ENCODE peak calls at places on chromosomes 7 and 10, in nine cellular contexts. H is left ventricle myocardium inferior; O is heart left ventricle; C is cardiac muscle cell; B is colonic mucosa; E is lower leg skin; P is foreskin fibroblast; Y is CD8-positive, alpha-beta T cell; V is tibial artery. M is an unnamed sample.

GRCh38 chr7:16836481-16836880 is 31.7 kb upstream of the AGR2 start:
- DNase-seq in P (no peak), Y (no peak), C (no peak), B (no peak), O (no peak), E (no peak), H (no peak), V (no peak), M (no peak)

GRCh38 chr7:44969701-44970494 is 8.9 kb downstream of the MYO1G start:
- DNase-seq in V (no peak), C (no peak), O (no peak), H (no peak), E (no peak), P (no peak), B (no peak), Y (no peak), M (no peak)

GRCh38 chr7:122416316-122416925 is 111.9 kb upstream of the FEZF1 start:
- DNase-seq in C (no peak), V (no peak), P (no peak), E (no peak), B (no peak), H (no peak), Y (no peak), O (no peak), M (peak)

GRCh38 chr10:29590598-29591415 is 44.0 kb downstream of the SVIL start:
- DNase-seq in E (no peak), O (no peak), B (peak), V (no peak), P (peak), C (peak), H (no peak), Y (no peak), M (peak)

GRCh38 chr10:4947635-4948596 is 15.3 kb upstream of the AKR1C1 start:
- DNase-seq in V (peak), E (no peak), Y (no peak), C (peak), O (peak), H (no peak), B (no peak), P (peak), M (peak)

GRCh38 chr10:761376-761775 is 71.9 kb upstream of the DIP2C start:
- DNase-seq in B (no peak), Y (no peak), O (no peak), V (no peak), E (no peak), C (no peak), P (no peak), H (no peak), M (no peak)

GRCh38 chr10:73591935-73592699 is 975 bp upstream of the USP54 start:
- DNase-seq in O (peak), E (no peak), H (peak), P (peak), C (peak), B (peak), V (peak), Y (no peak), M (peak)

GRCh38 chr7:33596694-33597093 is 308.6 kb upstream of the BMPER start:
- DNase-seq in H (no peak), C (peak), O (no peak), V (no peak), E (no peak), P (no peak), B (no peak), Y (no peak), M (peak)

GRCh38 chr7:30896783-30897617 is 14.7 kb upstream of the AQP1 start:
- DNase-seq in C (peak), V (no peak), P (no peak), H (no peak), E (no peak), O (no peak), Y (no peak), B (peak), M (peak)

GRCh38 chr10:116691544-116692126 is 50.7 kb downstream of the HSPA12A start:
- DNase-seq in C (peak), E (no peak), V (no peak), B (no peak), H (peak), O (no peak), P (no peak), Y (no peak), M (no peak)

GRCh38 chr7:10237306-10237705 is 736.4 kb upstream of the PHF14 start:
- DNase-seq in H (no peak), V (no peak), B (no peak), C (peak), E (no peak), P (no peak), O (peak), Y (no peak), M (peak)

GRCh38 chr7:124603066-124603465 is 162.5 kb downstream of the GPR37 start:
- DNase-seq in Y (no peak), V (no peak), P (peak), C (no peak), O (no peak), E (no peak), H (no peak), B (no peak), M (no peak)

GRCh38 chr7:155449008-155449879 is 8.7 kb upstream of the EN2 start:
- DNase-seq in C (no peak), O (no peak), Y (no peak), P (no peak), H (no peak), V (no peak), B (no peak), E (no peak), M (no peak)

GRCh38 chr7:16804674-16805439 is at the start of gene AGR2:
- DNase-seq in H (no peak), P (no peak), C (no peak), E (peak), Y (no peak), B (peak), O (no peak), V (no peak), M (no peak)

GRCh38 chr7:94941844-94942632 is 34.6 kb downstream of the PPP1R9A start:
- DNase-seq in E (no peak), C (no peak), B (no peak), H (no peak), V (no peak), O (no peak), Y (no peak), P (no peak), M (no peak)

GRCh38 chr7:52647046-52647445 is 388.4 kb upstream of the POM121L12 start:
- DNase-seq in H (no peak), E (no peak), C (no peak), P (no peak), O (no peak), V (no peak), Y (no peak), B (no peak), M (no peak)

GRCh38 chr10:33334170-33334838 is at the start of gene NRP1:
- DNase-seq in B (peak), H (peak), Y (no peak), V (peak), C (peak), E (no peak), P (no peak), O (peak), M (no peak)

GRCh38 chr7:33130184-33130583 is 820 bp downstream of the BBS9 start:
- DNase-seq in O (no peak), V (no peak), P (peak), H (no peak), B (no peak), E (no peak), Y (no peak), C (peak), M (peak)

GRCh38 chr7:124250297-124251034 is 217.6 kb upstream of the TMEM229A start:
- DNase-seq in Y (no peak), C (no peak), P (no peak), E (no peak), H (no peak), O (no peak), V (no peak), B (no peak), M (no peak)

GRCh38 chr10:110524864-110525242 is 27.1 kb downstream of the DUSP5 start:
- DNase-seq in H (no peak), P (peak), E (no peak), Y (no peak), V (no peak), O (no peak), B (no peak), C (no peak), M (peak)

GRCh38 chr7:118232837-118233236 is 8.3 kb downstream of the ANKRD7 start:
- DNase-seq in V (no peak), Y (no peak), B (no peak), E (no peak), C (no peak), O (no peak), H (no peak), P (no peak), M (no peak)

GRCh38 chr7:100423315-100423714 is 5.2 kb downstream of the ZCWPW1 start:
- DNase-seq in E (no peak), P (no peak), V (no peak), H (no peak), Y (no peak), B (no peak), O (no peak), C (no peak), M (no peak)

GRCh38 chr7:18459439-18459838 is 36.1 kb upstream of the HDAC9 start:
- DNase-seq in Y (no peak), O (no peak), V (no peak), H (no peak), C (no peak), P (no peak), E (no peak), B (no peak), M (no peak)

GRCh38 chr10:69965086-69965485 is 87.6 kb upstream of the MACROH2A2 start:
- DNase-seq in V (no peak), O (no peak), B (peak), E (no peak), C (no peak), H (no peak), Y (no peak), P (no peak), M (no peak)

GRCh38 chr10:69965919-69966662 is 86.6 kb upstream of the MACROH2A2 start:
- DNase-seq in V (no peak), C (peak), P (peak), B (peak), E (no peak), Y (no peak), H (no peak), O (no peak), M (peak)

GRCh38 chr10:69969961-69970360 is 82.7 kb upstream of the MACROH2A2 start:
- DNase-seq in P (no peak), Y (no peak), E (no peak), C (no peak), O (no peak), B (no peak), V (no peak), H (no peak), M (no peak)

GRCh38 chr10:69972951-69973350 is 79.7 kb upstream of the MACROH2A2 start:
- DNase-seq in B (no peak), H (no peak), O (no peak), V (no peak), C (no peak), E (no peak), Y (no peak), P (peak), M (no peak)

GRCh38 chr10:69968830-69969229 is 83.8 kb upstream of the MACROH2A2 start:
- DNase-seq in B (no peak), E (no peak), P (peak), O (no peak), C (no peak), H (no peak), V (no peak), Y (no peak), M (peak)
- TF ChIP-seq CTCF in B (no peak), E (no peak), P (peak), O (no peak), C (no peak), H (no peak), V (no peak), Y (no peak), M (no peak)

DNA sequence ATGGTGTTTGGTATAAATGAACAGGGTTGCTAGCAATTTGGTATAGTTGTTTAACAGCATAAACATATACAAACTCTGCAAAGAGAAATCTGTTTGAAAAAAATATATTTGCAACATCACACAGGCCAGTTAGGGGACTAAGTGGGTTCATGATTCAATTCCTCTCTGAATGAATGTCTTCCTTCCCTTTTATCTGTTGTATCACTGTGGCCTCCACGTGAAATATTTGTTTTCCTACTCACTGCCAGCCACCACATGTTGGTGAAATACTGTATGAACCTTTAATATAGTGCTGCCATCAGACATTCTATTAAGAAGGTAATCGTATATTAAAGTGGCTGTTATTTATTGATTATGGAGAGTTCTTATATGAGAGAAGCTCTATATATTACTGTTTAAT is 157.0 kb downstream of the ARID5B start:
- DNase-seq in H (no peak), P (peak), Y (no peak), B (no peak), V (no peak), C (no peak), O (no peak), E (no peak), M (no peak)
- H3K4me3 ChIP-seq in H (peak), P (peak), Y (no peak), B (no peak), V (peak), C (no peak), O (no peak), E (no peak), M (no peak)

DNA sequence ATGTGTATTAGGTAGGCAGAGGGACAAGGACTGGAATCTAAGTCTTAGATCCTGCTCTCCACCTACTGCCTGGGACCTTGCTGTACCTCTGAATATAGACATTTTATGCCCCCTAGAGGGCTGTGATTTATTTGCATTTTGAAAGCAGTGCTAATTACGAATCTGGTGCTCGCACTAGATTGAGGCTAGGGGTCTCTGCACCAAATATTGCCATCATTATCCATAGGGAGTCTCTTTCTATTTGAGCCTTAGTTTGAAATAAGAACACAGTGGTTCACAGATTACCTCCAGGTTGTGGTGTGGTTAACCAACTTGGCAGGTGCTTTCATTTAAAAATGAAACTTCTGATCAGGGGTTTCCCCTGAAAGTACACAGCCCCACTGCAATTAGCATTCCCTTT is 41.8 kb downstream of the CNNM1 start:
- DNase-seq in V (no peak), C (peak), Y (no peak), O (no peak), B (no peak), P (peak), E (no peak), H (no peak), M (peak)
- TF ChIP-seq CTCF in V (no peak), C (peak), Y (no peak), O (peak), B (peak), P (peak), E (no peak), H (peak), M (peak)

GRCh38 chr7:114928060-114928459 is 6.2 kb downstream of the MDFIC start:
- DNase-seq in C (peak), V (no peak), H (no peak), E (no peak), O (no peak), P (no peak), Y (no peak), B (no peak), M (no peak)
- H3K4me3 ChIP-seq in C (no peak), V (no peak), H (no peak), E (no peak), O (no peak), P (no peak), Y (no peak), B (no peak), M (no peak)

DNA sequence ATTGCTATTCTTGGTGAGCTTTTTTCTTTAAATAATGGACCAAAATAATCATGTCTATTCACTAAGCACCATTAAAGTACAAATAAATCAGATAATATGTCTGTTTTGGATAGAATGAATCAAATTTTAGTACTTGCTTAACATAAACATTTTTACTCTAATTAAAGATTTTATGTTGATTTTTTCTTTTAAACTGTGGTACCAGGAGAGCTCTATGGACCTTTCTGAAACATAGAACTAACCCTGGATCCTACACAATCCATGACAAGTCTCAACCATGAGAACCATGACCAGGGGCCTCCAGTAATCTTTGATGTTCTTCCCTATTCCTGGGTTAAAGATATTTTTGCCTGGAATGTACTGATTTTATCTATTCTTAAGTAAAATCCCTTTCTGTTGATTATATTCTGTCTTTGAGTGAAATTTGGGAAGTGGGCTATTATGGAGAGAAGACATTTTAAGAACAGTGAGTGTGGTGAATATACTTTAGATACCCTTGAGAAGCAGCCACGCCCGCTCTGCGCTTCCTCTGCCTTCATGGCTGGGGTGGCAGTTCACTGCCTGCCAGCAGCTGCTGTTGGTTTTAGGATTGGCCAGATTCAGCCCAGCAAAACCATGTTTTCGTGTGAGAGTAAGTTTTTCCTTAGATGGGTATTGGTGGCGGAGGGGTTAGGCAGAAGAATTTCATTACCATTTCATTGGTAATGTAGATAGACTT is 42.2 kb upstream of the BHLHA15 start:
- DNase-seq in P (no peak), C (no peak), B (no peak), O (no peak), V (no peak), H (no peak), E (no peak), Y (no peak), M (no peak)
- TF ChIP-seq CTCF in P (no peak), C (no peak), B (no peak), O (peak), V (no peak), H (no peak), E (no peak), Y (no peak), M (no peak)

M was measured in fibroblast of pulmonary artery.